ENCODE peak calls at places on chromosomes 12 and 14, in ten cellular contexts. Q is sigmoid colon, X is IMR-90, L is A549, B is lower leg skin, Z is prostate gland, O is body of pancreas, W is tibial nerve, N is esophagus squamous epithelium, F is GM12892. M is an unnamed sample.

GRCh38 chr12:65500121-65500846 is 221.8 kb downstream of the MSRB3 start:
- DNase-seq in F (no peak), L (no peak), W (no peak), X (peak), Q (no peak), O (no peak), Z (no peak), N (no peak), B (no peak), M (no peak)

GRCh38 chr12:63826002-63826585 is 18.4 kb upstream of the SRGAP1 start:
- DNase-seq in Q (no peak), N (no peak), W (peak), B (no peak), L (peak), X (peak), F (no peak), Z (no peak), O (peak), M (peak)

GRCh38 chr12:2553388-2554126 is 241.2 kb upstream of the FKBP4 start:
- DNase-seq in B (no peak), L (no peak), Z (no peak), X (no peak), O (no peak), F (no peak), W (no peak), N (no peak), Q (no peak), M (no peak)

GRCh38 chr12:53791735-53792326 is 40.1 kb upstream of the CISTR start:
- DNase-seq in L (no peak), N (no peak), Q (no peak), W (no peak), Z (no peak), F (no peak), B (no peak), O (peak), X (no peak), M (no peak)

GRCh38 chr12:120651821-120652220 is 11.4 kb downstream of the CABP1 start:
- DNase-seq in B (no peak), O (no peak), N (no peak), Z (no peak), W (no peak), L (no peak), F (no peak), X (peak), Q (no peak), M (no peak)

GRCh38 chr12:5466521-5466960 is 34.6 kb downstream of the NTF3 start:
- DNase-seq in L (no peak), X (peak), Z (no peak), W (no peak), F (no peak), O (no peak), N (no peak), Q (no peak), B (no peak), M (no peak)

GRCh38 chr12:129871991-129872969 is 31.5 kb downstream of the TMEM132D start:
- DNase-seq in O (peak), Z (no peak), F (no peak), X (no peak), W (no peak), Q (no peak), L (no peak), N (no peak), B (no peak), M (no peak)

GRCh38 chr12:107369679-107370078 is 276.3 kb upstream of the CRY1 start:
- DNase-seq in B (no peak), N (no peak), W (no peak), Z (no peak), X (no peak), F (no peak), Q (no peak), O (no peak), L (no peak), M (no peak)

GRCh38 chr12:104975621-104976343 is 10.3 kb upstream of the NOPCHAP1 start:
- DNase-seq in Q (no peak), N (no peak), O (no peak), W (no peak), Z (no peak), L (no peak), B (no peak), F (no peak), X (peak), M (no peak)

GRCh38 chr14:68561531-68562007 is 231.3 kb downstream of the ZFP36L1 start:
- DNase-seq in W (no peak), F (no peak), Z (no peak), L (no peak), N (no peak), B (no peak), Q (peak), O (no peak), X (no peak), M (no peak)

GRCh38 chr12:55899035-55899434 is 28.7 kb downstream of the PYM1 start:
- DNase-seq in N (no peak), O (no peak), X (peak), W (no peak), F (no peak), L (no peak), Z (no peak), Q (no peak), B (no peak), M (no peak)

GRCh38 chr12:1350055-1350933 is 244.1 kb downstream of the FBXL14 start:
- DNase-seq in L (no peak), Q (no peak), F (no peak), W (no peak), O (no peak), B (no peak), Z (peak), N (no peak), X (peak), M (peak)

GRCh38 chr12:54404061-54405004 is 14.7 kb downstream of the ITGA5 start:
- DNase-seq in B (no peak), Z (no peak), F (no peak), L (no peak), W (peak), X (peak), Q (peak), O (peak), N (no peak), M (no peak)

GRCh38 chr12:43292699-43293098 is 259.3 kb downstream of the ADAMTS20 start:
- DNase-seq in W (no peak), Q (no peak), F (no peak), Z (no peak), X (peak), L (no peak), B (no peak), O (no peak), N (no peak), M (no peak)

GRCh38 chr14:84036863-84037262 is 1493.1 kb upstream of the FLRT2 start:
- DNase-seq in Q (no peak), B (no peak), N (no peak), W (no peak), F (no peak), X (peak), L (no peak), Z (no peak), O (no peak), M (no peak)

GRCh38 chr12:6394398-6394797 is 10.4 kb downstream of the LTBR start:
- DNase-seq in B (no peak), X (no peak), F (no peak), O (no peak), L (no peak), N (no peak), Q (no peak), Z (no peak), W (no peak), M (no peak)

GRCh38 chr14:97827746-97828145 is 1030.6 kb downstream of the VRK1 start:
- DNase-seq in L (no peak), O (no peak), F (no peak), N (no peak), W (no peak), B (no peak), X (no peak), Q (no peak), Z (no peak), M (no peak)

GRCh38 chr12:209851-210250 is 4.1 kb downstream of the SLC6A12 start:
- DNase-seq in W (no peak), Q (no peak), L (no peak), F (no peak), X (no peak), N (no peak), B (no peak), Z (no peak), O (no peak), M (no peak)

GRCh38 chr14:69580009-69580577 is 5.4 kb upstream of the CCDC177 start:
- DNase-seq in X (peak), F (no peak), Z (no peak), Q (no peak), W (no peak), O (peak), B (no peak), L (peak), N (no peak), M (no peak)

GRCh38 chr14:55124774-55125372 is 4.2 kb upstream of the LGALS3 start:
- DNase-seq in Q (no peak), B (no peak), Z (no peak), N (no peak), L (no peak), O (no peak), W (no peak), F (no peak), X (no peak), M (no peak)

GRCh38 chr12:132260721-132261120 is 68.7 kb downstream of the GALNT9 start:
- DNase-seq in X (no peak), N (no peak), Z (no peak), W (no peak), Q (no peak), O (no peak), L (no peak), F (no peak), B (no peak), M (no peak)

GRCh38 chr12:132261328-132262138 is 67.9 kb downstream of the GALNT9 start:
- DNase-seq in W (no peak), N (no peak), Z (no peak), F (no peak), Q (no peak), X (no peak), B (no peak), L (no peak), O (no peak), M (no peak)

GRCh38 chr12:132259364-132259871 is 70.0 kb downstream of the GALNT9 start:
- DNase-seq in O (no peak), W (no peak), Q (no peak), B (no peak), L (no peak), N (no peak), Z (no peak), X (no peak), F (no peak), M (peak)

GRCh38 chr12:132258543-132258942 is 70.8 kb downstream of the GALNT9 start:
- DNase-seq in X (no peak), N (no peak), B (no peak), Q (no peak), L (no peak), W (no peak), O (no peak), Z (no peak), F (no peak), M (no peak)

GRCh38 chr12:132259872-132260695 is 69.3 kb downstream of the GALNT9 start:
- DNase-seq in Q (no peak), X (no peak), N (no peak), Z (no peak), L (no peak), F (no peak), O (no peak), B (no peak), W (no peak), M (no peak)
- TF ChIP-seq POLR2A in Q (no peak), X (no peak), N (no peak), Z (no peak), L (no peak), F (no peak), O (no peak), B (no peak), W (no peak), M (no peak)

DNA sequence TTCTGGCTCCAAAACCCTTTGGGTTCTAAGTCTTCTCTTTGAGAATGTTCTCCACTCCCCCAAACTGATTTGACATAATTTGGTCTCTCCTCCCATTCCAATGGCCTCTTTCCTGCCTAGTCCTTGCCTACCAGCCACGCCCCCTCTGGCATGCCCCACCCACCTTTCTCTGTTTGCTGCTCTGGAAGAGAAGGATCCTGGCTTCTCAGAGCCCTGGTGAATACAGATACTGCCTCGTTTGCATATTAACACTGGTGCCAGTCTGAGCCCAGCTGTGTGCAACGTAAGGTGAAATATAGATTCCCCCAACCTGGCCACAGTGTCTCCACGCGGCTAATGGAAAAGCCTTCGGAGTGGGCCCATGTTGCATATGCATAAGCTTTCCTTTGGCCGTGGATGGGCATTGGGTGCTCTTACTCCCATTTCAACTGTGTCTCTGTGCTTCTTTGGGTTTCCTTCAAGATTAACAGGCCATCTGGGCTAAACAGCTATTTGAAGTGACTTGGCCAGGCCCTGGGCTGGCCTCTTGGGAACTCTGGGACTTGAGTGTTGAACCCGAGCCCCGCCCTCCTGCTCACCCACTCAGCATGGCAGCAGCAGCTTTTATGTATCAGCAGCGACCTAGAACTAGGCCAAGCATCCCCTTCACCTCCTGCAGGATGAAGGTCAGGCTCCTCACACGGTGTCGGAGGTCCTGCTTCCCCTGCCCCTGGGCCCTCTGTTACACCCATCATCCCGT is 79.9 kb downstream of the PAPOLA start:
- DNase-seq in X (no peak), Q (no peak), N (no peak), L (no peak), O (peak), B (no peak), Z (no peak), F (no peak), W (no peak), M (no peak)
- TF ChIP-seq POLR2A in X (no peak), Q (no peak), N (no peak), L (no peak), O (no peak), B (no peak), Z (no peak), F (no peak), W (no peak), M (no peak)

GRCh38 chr14:75224561-75224960 is 48.1 kb upstream of the TMED10 start:
- DNase-seq in W (no peak), O (no peak), L (no peak), X (peak), F (no peak), Q (no peak), Z (no peak), B (no peak), N (no peak), M (no peak)

GRCh38 chr14:75221797-75222196 is 45.4 kb upstream of the TMED10 start:
- DNase-seq in B (no peak), X (no peak), F (no peak), O (no peak), W (no peak), N (no peak), Q (no peak), Z (no peak), L (no peak), M (no peak)

GRCh38 chr14:75220097-75220496 is 43.7 kb upstream of the TMED10 start:
- DNase-seq in W (no peak), Q (no peak), B (no peak), O (no peak), L (no peak), X (no peak), F (no peak), N (no peak), Z (no peak), M (no peak)

GRCh38 chr14:75223664-75224154 is 47.3 kb upstream of the TMED10 start:
- DNase-seq in X (peak), L (no peak), Z (no peak), O (peak), B (no peak), Q (peak), F (no peak), W (no peak), N (no peak), M (no peak)

GRCh38 chr14:75222208-75222701 is 45.8 kb upstream of the TMED10 start:
- DNase-seq in W (no peak), L (no peak), Z (no peak), O (no peak), Q (peak), X (peak), N (no peak), B (no peak), F (peak), M (peak)
- TF ChIP-seq POLR2A in W (no peak), L (no peak), Z (no peak), O (no peak), Q (no peak), X (no peak), N (no peak), B (no peak), F (peak), M (no peak)

DNA sequence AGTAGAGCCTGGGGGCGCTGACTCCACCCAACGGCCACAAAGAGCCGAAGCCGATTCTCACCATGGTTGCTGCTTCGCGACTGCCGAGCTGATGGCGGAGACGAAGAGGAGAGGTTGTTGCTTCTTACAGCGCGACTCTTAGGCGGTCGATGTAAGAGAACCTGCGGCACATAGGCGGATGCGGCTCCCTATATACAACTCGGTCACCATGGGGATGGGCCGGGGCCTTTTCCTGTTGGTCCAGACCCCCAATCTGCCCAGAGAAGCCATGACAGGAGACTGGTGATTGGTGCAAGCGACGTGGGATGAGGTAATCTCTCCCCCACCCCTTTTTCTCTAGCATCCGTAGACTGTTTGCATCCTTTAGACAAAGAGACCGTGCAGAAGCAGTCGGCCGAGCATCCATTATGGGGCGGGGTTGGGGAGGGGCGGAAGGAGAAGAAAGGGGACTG is at the start of gene TUBA1A:
- DNase-seq in N (peak), F (peak), X (peak), W (peak), Q (peak), B (peak), Z (peak), O (peak), L (peak), M (peak)
- TF ChIP-seq POLR2A in N (peak), F (peak), X (peak), W (peak), Q (peak), B (no peak), Z (peak), O (peak), L (peak), M (peak)

GRCh38 chr14:63212209-63212608 is 8.0 kb downstream of the RHOJ start:
- DNase-seq in N (no peak), B (no peak), Z (no peak), L (no peak), X (no peak), Q (no peak), W (no peak), F (no peak), O (no peak), M (no peak)
- TF ChIP-seq POLR2A in N (no peak), B (no peak), Z (no peak), L (no peak), X (no peak), Q (no peak), W (no peak), F (no peak), O (no peak), M (no peak)

DNA sequence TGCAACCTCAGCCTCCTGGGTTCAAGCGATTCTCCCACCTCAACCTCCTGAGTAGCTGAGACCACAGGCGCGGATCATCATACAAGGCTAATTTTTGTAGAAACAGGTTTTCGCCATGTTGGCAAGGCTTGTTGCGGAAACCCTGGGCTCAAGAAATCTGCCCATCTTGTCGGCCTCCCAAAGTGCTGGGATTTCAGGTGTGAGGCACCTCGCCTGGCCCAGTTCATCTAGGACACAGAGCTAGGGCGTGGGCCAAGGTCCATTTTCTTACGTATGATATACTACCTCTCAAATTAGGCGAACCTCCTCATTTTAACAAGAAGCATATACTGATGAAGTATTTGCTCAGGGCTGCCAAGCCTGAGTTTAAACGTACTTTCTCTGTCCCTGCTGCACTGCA is 2.1 kb downstream of the RPS29 start:
- DNase-seq in Z (no peak), W (no peak), B (no peak), X (no peak), F (no peak), L (no peak), N (no peak), O (no peak), Q (no peak), M (no peak)
- TF ChIP-seq POLR2A in Z (no peak), W (no peak), B (no peak), X (no peak), F (peak), L (no peak), N (no peak), O (no peak), Q (no peak), M (no peak)

GRCh38 chr14:79511146-79511545 is 700.2 kb downstream of the DIO2 start:
- DNase-seq in X (peak), L (no peak), N (no peak), Z (no peak), B (no peak), Q (no peak), F (no peak), W (no peak), O (no peak), M (no peak)
- TF ChIP-seq POLR2A in X (no peak), L (no peak), N (no peak), Z (no peak), B (no peak), Q (no peak), F (no peak), W (no peak), O (no peak), M (no peak)

GRCh38 chr12:9113296-9113986 is 2.3 kb downstream of the A2M start:
- DNase-seq in Z (no peak), X (no peak), O (no peak), F (no peak), W (no peak), B (no peak), L (no peak), Q (no peak), N (no peak), M (no peak)
- TF ChIP-seq POLR2A in Z (no peak), X (no peak), O (no peak), F (no peak), W (no peak), B (no peak), L (no peak), Q (no peak), N (no peak), M (no peak)

GRCh38 chr14:23613242-23614070 is 22.7 kb upstream of the DHRS2 start:
- DNase-seq in X (no peak), Q (no peak), Z (no peak), O (no peak), B (no peak), L (no peak), N (no peak), W (no peak), F (no peak), M (no peak)
- TF ChIP-seq POLR2A in X (no peak), Q (no peak), Z (no peak), O (no peak), B (no peak), L (no peak), N (no peak), W (no peak), F (no peak), M (no peak)